ENCODE peak calls at places on chromosomes 6 and 20, in six cellular contexts. J, E, W, K, D and Y are unnamed samples.

GRCh38 chr6:85015396-85015990 is 251.1 kb upstream of the TBX18 start:
- DNase-seq in E (no peak), W (no peak), D (peak), K (peak), J (peak), Y (no peak)

GRCh38 chr6:15906393-15906976 is 222.4 kb upstream of the MYLIP start:
- DNase-seq in D (no peak), E (no peak), W (no peak), J (no peak), K (no peak), Y (no peak)

GRCh38 chr6:71012871-71013456 is 56.1 kb upstream of the B3GAT2 start:
- DNase-seq in W (peak), K (no peak), J (peak), D (peak), E (no peak), Y (peak)

GRCh38 chr20:59047938-59048680 is 5.5 kb upstream of the PRELID3B start:
- DNase-seq in K (peak), J (no peak), W (no peak), D (peak), E (no peak), Y (no peak)

GRCh38 chr20:34861386-34862084 is 11.1 kb downstream of the GGT7 start:
- DNase-seq in E (no peak), D (no peak), J (no peak), K (no peak), W (no peak), Y (peak)

GRCh38 chr6:36029464-36029863 is 1.9 kb downstream of the MAPK14 start:
- DNase-seq in K (no peak), E (no peak), J (no peak), D (peak), W (no peak), Y (no peak)

GRCh38 chr6:36679043-36679821 is 718 bp downstream of the CDKN1A start:
- DNase-seq in E (peak), W (no peak), D (peak), K (peak), J (peak), Y (no peak)

GRCh38 chr6:163711615-163712568 is 297.4 kb downstream of the QKI start:
- DNase-seq in E (peak), J (peak), K (peak), D (peak), W (no peak), Y (peak)

GRCh38 chr20:21129861-21130260 is 4.0 kb downstream of the KIZ start:
- DNase-seq in E (no peak), K (no peak), J (no peak), W (no peak), D (no peak), Y (no peak)

GRCh38 chr6:1232578-1232977 is 79.3 kb upstream of the FOXQ1 start:
- DNase-seq in K (peak), W (no peak), E (no peak), D (no peak), J (no peak), Y (no peak)

GRCh38 chr6:53714395-53714794 is 48.8 kb upstream of the KLHL31 start:
- DNase-seq in K (no peak), D (no peak), E (no peak), W (no peak), J (no peak), Y (no peak)

GRCh38 chr6:56647172-56647762 is 4.6 kb upstream of the DST start:
- DNase-seq in W (no peak), E (no peak), K (no peak), J (no peak), D (no peak), Y (no peak)
- TF ChIP-seq CTCF in W (no peak), E (no peak), K (no peak), J (no peak), D (no peak), Y (no peak)

DNA sequence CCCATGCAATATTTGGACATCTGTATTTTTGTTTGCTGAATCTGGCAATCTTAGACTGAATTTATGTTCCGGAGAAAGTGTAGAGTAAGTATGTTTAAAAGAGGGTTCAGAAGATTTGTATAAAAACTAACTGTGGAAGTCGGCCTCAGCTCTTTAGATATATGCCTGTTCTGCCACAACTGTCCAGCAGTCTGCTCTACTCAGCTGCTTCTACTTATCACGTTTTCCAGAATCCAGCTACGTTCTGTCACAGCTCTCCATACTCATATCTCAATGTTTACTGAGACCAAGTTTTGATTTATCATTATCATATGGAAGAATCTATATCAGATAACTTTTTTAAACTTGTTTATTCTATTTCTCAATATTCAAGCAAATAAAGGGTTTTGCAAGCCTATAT is 721.3 kb downstream of the EYS start:
- DNase-seq in J (no peak), K (no peak), W (no peak), D (peak), E (no peak), Y (no peak)
- TF ChIP-seq CTCF in J (no peak), K (no peak), W (no peak), D (peak), E (no peak), Y (no peak)

GRCh38 chr20:43837856-43838702 is 76.6 kb upstream of the TOX2 start:
- DNase-seq in J (no peak), W (no peak), D (no peak), E (no peak), K (no peak), Y (no peak)

GRCh38 chr20:43839793-43840199 is 74.9 kb upstream of the TOX2 start:
- DNase-seq in E (no peak), D (no peak), J (peak), W (peak), K (no peak), Y (peak)

GRCh38 chr20:43838703-43839060 is 76.0 kb upstream of the TOX2 start:
- DNase-seq in E (no peak), W (no peak), K (no peak), J (no peak), D (no peak), Y (no peak)

GRCh38 chr20:43842126-43843020 is 72.3 kb upstream of the TOX2 start:
- DNase-seq in K (peak), E (no peak), W (no peak), J (no peak), D (no peak), Y (no peak)

GRCh38 chr20:43840382-43841070 is 74.1 kb upstream of the TOX2 start:
- DNase-seq in D (peak), W (peak), K (no peak), E (no peak), J (peak), Y (peak)
- TF ChIP-seq CTCF in D (peak), W (peak), K (no peak), E (no peak), J (peak), Y (peak)

DNA sequence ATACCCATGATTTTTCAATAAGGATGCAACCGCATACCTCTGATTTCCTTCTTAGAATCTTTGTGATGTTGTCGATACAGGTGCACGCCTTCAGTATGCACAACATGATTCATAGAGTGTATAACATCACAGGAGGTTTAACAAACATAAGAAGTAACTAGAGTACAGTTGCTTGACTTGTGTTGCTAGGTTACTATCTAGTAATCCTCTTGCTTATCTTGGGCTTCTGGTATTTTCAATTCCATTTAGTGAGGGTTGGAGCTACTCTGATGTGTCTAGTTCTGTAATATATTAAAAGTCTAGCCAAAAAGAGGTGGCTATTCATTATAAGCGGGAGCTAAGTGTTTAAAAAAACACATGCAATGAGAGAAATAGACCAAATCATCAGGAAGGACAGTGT is 85.5 kb upstream of the TENT5A start:
- DNase-seq in J (no peak), E (no peak), K (no peak), D (no peak), W (no peak), Y (no peak)
- TF ChIP-seq CTCF in J (no peak), E (no peak), K (no peak), D (no peak), W (no peak), Y (no peak)

DNA sequence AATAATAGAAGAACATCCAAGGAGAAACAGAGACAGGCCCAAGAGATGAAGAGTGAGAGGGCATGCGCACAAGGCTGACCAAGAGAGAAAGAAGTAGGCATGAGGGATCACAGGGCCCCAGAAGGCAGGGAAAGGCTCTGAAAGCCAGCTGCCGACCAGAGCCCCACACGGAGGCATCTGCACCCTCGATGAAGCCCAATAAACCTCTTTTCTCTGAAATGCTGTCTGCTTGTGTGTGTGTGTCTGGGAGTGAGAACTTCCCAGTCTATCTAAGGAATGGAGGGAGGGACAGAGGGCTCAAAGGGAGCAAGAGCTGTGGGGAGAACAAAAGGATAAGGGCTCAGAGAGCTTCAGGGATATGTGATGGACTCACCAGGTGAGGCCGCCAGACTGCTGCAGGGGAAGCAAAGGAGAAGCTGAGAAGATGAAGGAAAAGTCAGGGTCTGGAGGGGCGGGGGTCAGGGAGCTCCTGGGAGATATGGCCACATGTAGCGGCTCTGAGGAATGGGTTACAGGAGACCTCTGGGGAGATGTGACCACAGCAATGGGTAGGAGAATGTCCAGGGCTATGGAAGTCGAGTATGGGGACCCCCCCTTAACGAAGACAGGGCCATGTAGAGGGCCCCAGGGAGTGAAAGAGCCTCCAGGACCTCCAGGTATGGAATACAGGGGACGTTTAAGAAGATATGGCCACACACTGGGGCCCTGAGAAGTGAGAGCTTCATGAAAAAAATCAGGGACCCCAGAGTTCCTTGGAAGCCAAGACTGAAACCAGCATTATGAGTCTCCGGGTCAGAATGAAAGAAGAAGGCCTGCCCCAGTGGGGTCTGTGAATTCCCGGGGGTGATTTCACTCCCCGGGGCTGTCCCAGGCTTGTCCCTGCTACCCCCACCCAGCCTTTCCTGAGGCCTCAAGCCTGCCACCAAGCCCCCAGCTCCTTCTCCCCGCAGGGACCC is 981 bp upstream of the TNF start:
- DNase-seq in K (no peak), E (no peak), D (no peak), W (no peak), J (peak), Y (no peak)
- TF ChIP-seq CTCF in K (no peak), E (no peak), D (no peak), W (peak), J (no peak), Y (peak)

GRCh38 chr6:88161921-88162320 is 4.2 kb downstream of the CNR1 start:
- DNase-seq in K (no peak), J (no peak), E (no peak), W (no peak), D (no peak), Y (no peak)

DNA sequence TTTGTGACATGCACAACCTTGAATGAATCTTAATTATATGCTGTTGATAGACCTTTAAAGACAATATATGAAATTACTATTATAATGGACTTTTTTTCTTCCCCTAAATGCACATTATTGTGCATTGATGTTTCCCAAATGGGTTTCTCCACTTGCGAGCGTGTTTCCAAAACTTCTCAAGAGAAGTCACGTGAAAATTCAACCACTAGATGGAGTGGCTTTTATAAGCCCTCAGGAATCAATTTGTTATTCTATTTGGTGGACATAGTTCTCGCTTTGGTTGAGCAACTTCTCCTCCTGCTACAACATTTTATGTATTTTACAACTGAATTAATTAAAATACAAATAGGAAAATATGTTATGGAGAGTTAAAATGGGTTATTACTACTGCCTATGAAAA is 9.0 kb downstream of the CNR1 start:
- DNase-seq in W (no peak), K (no peak), J (no peak), E (no peak), D (no peak), Y (no peak)
- TF ChIP-seq CTCF in W (no peak), K (no peak), J (no peak), E (peak), D (no peak), Y (no peak)